ENCODE peak calls at places on chromosomes 6 and 20, in five cellular contexts. U is T-cell; T is activated naive CD8-positive, alpha-beta T cell treated with anti-CD3 and anti-CD28 coated beads, Interleukin-2, amount 50 U/mL, for 24 hours; R is RWPE2; Z is activated CD8-positive, alpha-beta memory T cell treated with anti-CD3 and anti-CD28 coated beads, Interleukin-2, amount 10 ng/mL, durations not matched to agents 7 days and 5 days. H is an unnamed sample.

GRCh38 chr6:155384343-155384742 is 70.1 kb upstream of the TFB1M start:
- ATAC-seq in T (no peak), U (no peak), R (no peak), Z (no peak), H (no peak)

GRCh38 chr20:9306521-9306920 is 207.9 kb upstream of the LAMP5 start:
- ATAC-seq in U (no peak), T (no peak), R (peak), Z (no peak), H (no peak)

GRCh38 chr6:43856005-43856765 is 86.2 kb downstream of the VEGFA start:
- ATAC-seq in U (no peak), R (peak), T (no peak), Z (no peak), H (no peak)

GRCh38 chr6:140283197-140283596 is 908.7 kb upstream of the CITED2 start:
- ATAC-seq in Z (no peak), U (no peak), T (no peak), R (no peak), H (no peak)

GRCh38 chr6:43976706-43977403 is 150.4 kb downstream of the MRPL14 start:
- ATAC-seq in R (no peak), U (no peak), T (no peak), Z (no peak), H (no peak)

GRCh38 chr6:2630891-2631458 is 119.7 kb downstream of the MYLK4 start:
- ATAC-seq in Z (no peak), T (no peak), R (no peak), U (no peak), H (no peak)

GRCh38 chr6:149217466-149217888 is 100.0 kb upstream of the TAB2 start:
- ATAC-seq in T (no peak), Z (no peak), R (peak), U (no peak), H (peak)

GRCh38 chr6:10431423-10432164 is 16.7 kb upstream of the TFAP2A start:
- ATAC-seq in T (no peak), U (no peak), Z (no peak), R (peak), H (no peak)

GRCh38 chr6:46011241-46012085 is 4.2 kb downstream of the CLIC5 start:
- ATAC-seq in U (peak), R (no peak), T (peak), Z (peak), H (peak)

GRCh38 chr6:18209539-18210197 is 54.4 kb downstream of the KDM1B start:
- ATAC-seq in T (no peak), R (no peak), Z (no peak), U (no peak), H (no peak)

GRCh38 chr6:136550045-136550329 is 235 bp downstream of the MAP7 start:
- ATAC-seq in Z (peak), T (peak), R (peak), U (peak), H (peak)

GRCh38 chr20:57921701-57922482 is 212.1 kb upstream of the PMEPA1 start:
- ATAC-seq in U (no peak), Z (no peak), R (no peak), T (peak), H (no peak)